ENCODE peak calls at places on chromosomes 4 and X, in eight cellular contexts. One of them, this sample, is unnamed.

GRCh38 chrX:31606796-31607195 is 535.0 kb upstream of the FTHL17 start:
- DNase-seq in glutamatergic neuron: no peak
- DNase-seq in GM10248: no peak
- DNase-seq in heart left ventricle: no peak
- DNase-seq in natural killer cell: no peak
- DNase-seq in psoas muscle: no peak
- DNase-seq in thyroid gland: no peak
- DNase-seq in progenitor cell of endocrine pancreas: no peak
- DNase-seq in this sample: no peak

GRCh38 chr4:41142946-41143720 is 71.2 kb downstream of the APBB2 start:
- DNase-seq in progenitor cell of endocrine pancreas: no peak
- DNase-seq in natural killer cell: no peak
- DNase-seq in heart left ventricle: peak
- DNase-seq in GM10248: no peak
- DNase-seq in psoas muscle: peak
- DNase-seq in thyroid gland: peak
- DNase-seq in glutamatergic neuron: no peak
- DNase-seq in this sample: no peak

GRCh38 chr4:112288455-112288854 is 2.8 kb upstream of the TIFA start:
- DNase-seq in psoas muscle: no peak
- DNase-seq in natural killer cell: no peak
- DNase-seq in GM10248: no peak
- DNase-seq in glutamatergic neuron: no peak
- DNase-seq in heart left ventricle: no peak
- DNase-seq in thyroid gland: no peak
- DNase-seq in progenitor cell of endocrine pancreas: no peak
- DNase-seq in this sample: no peak

GRCh38 chrX:11757729-11758399 is at the start of gene MSL3:
- DNase-seq in thyroid gland: peak
- DNase-seq in psoas muscle: peak
- DNase-seq in progenitor cell of endocrine pancreas: peak
- DNase-seq in glutamatergic neuron: peak
- DNase-seq in GM10248: peak
- DNase-seq in natural killer cell: peak
- DNase-seq in heart left ventricle: peak
- DNase-seq in this sample: peak

GRCh38 chr4:3673716-3674478 is 92.3 kb upstream of the ADRA2C start:
- DNase-seq in thyroid gland: no peak
- DNase-seq in GM10248: no peak
- DNase-seq in glutamatergic neuron: no peak
- DNase-seq in progenitor cell of endocrine pancreas: no peak
- DNase-seq in heart left ventricle: no peak
- DNase-seq in natural killer cell: no peak
- DNase-seq in psoas muscle: no peak
- DNase-seq in this sample: no peak

GRCh38 chrX:15874672-15875071 is 20.1 kb upstream of the AP1S2 start:
- DNase-seq in thyroid gland: no peak
- DNase-seq in GM10248: no peak
- DNase-seq in progenitor cell of endocrine pancreas: no peak
- DNase-seq in psoas muscle: no peak
- DNase-seq in natural killer cell: no peak
- DNase-seq in heart left ventricle: no peak
- DNase-seq in glutamatergic neuron: no peak
- DNase-seq in this sample: no peak

GRCh38 chrX:150696264-150696789 is 3.1 kb downstream of the MTMR1 start:
- DNase-seq in GM10248: no peak
- DNase-seq in heart left ventricle: no peak
- DNase-seq in progenitor cell of endocrine pancreas: no peak
- DNase-seq in glutamatergic neuron: no peak
- DNase-seq in psoas muscle: no peak
- DNase-seq in thyroid gland: no peak
- DNase-seq in natural killer cell: no peak
- DNase-seq in this sample: no peak

GRCh38 chr4:153731239-153731638 is 28.6 kb downstream of the RNF175 start:
- DNase-seq in natural killer cell: no peak
- DNase-seq in heart left ventricle: no peak
- DNase-seq in glutamatergic neuron: no peak
- DNase-seq in thyroid gland: no peak
- DNase-seq in psoas muscle: no peak
- DNase-seq in GM10248: no peak
- DNase-seq in progenitor cell of endocrine pancreas: no peak
- DNase-seq in this sample: no peak

GRCh38 chr4:185550933-185551332 is 15.6 kb upstream of the PDLIM3 start:
- DNase-seq in heart left ventricle: no peak
- DNase-seq in glutamatergic neuron: no peak
- DNase-seq in thyroid gland: no peak
- DNase-seq in psoas muscle: no peak
- DNase-seq in progenitor cell of endocrine pancreas: no peak
- DNase-seq in natural killer cell: no peak
- DNase-seq in GM10248: no peak
- DNase-seq in this sample: no peak

GRCh38 chr4:110636231-110636676 is 13.4 kb upstream of the PITX2 start:
- DNase-seq in thyroid gland: no peak
- DNase-seq in heart left ventricle: no peak
- DNase-seq in natural killer cell: no peak
- DNase-seq in psoas muscle: no peak
- DNase-seq in progenitor cell of endocrine pancreas: no peak
- DNase-seq in GM10248: no peak
- DNase-seq in glutamatergic neuron: no peak
- DNase-seq in this sample: peak

GRCh38 chr4:119081542-119081859 is 54.1 kb upstream of the MYOZ2 start:
- DNase-seq in GM10248: no peak
- DNase-seq in heart left ventricle: no peak
- DNase-seq in thyroid gland: no peak
- DNase-seq in glutamatergic neuron: no peak
- DNase-seq in progenitor cell of endocrine pancreas: no peak
- DNase-seq in natural killer cell: no peak
- DNase-seq in psoas muscle: no peak
- DNase-seq in this sample: no peak

GRCh38 chr4:6054162-6054922 is 36.1 kb upstream of the C4orf50 start:
- DNase-seq in glutamatergic neuron: no peak
- DNase-seq in natural killer cell: no peak
- DNase-seq in heart left ventricle: no peak
- DNase-seq in psoas muscle: no peak
- DNase-seq in GM10248: no peak
- DNase-seq in progenitor cell of endocrine pancreas: no peak
- DNase-seq in thyroid gland: no peak
- DNase-seq in this sample: no peak

GRCh38 chr4:82380344-82380743 is 6.6 kb upstream of the HNRNPD start:
- DNase-seq in progenitor cell of endocrine pancreas: no peak
- DNase-seq in heart left ventricle: peak
- DNase-seq in psoas muscle: peak
- DNase-seq in natural killer cell: no peak
- DNase-seq in thyroid gland: no peak
- DNase-seq in GM10248: no peak
- DNase-seq in glutamatergic neuron: no peak
- DNase-seq in this sample: no peak
- TF ChIP-seq CTCF in progenitor cell of endocrine pancreas: no peak
- TF ChIP-seq CTCF in heart left ventricle: no peak
- TF ChIP-seq CTCF in psoas muscle: no peak
- TF ChIP-seq CTCF in natural killer cell: no peak
- TF ChIP-seq CTCF in thyroid gland: no peak
- TF ChIP-seq CTCF in GM10248: no peak
- TF ChIP-seq CTCF in glutamatergic neuron: no peak
- TF ChIP-seq CTCF in this sample: no peak

GRCh38 chr4:82553020-82553419 is 8.8 kb downstream of the TMEM150C start:
- DNase-seq in psoas muscle: no peak
- DNase-seq in heart left ventricle: no peak
- DNase-seq in GM10248: no peak
- DNase-seq in glutamatergic neuron: no peak
- DNase-seq in natural killer cell: no peak
- DNase-seq in progenitor cell of endocrine pancreas: no peak
- DNase-seq in thyroid gland: no peak
- DNase-seq in this sample: no peak

GRCh38 chr4:82551734-82552133 is 10.1 kb downstream of the TMEM150C start:
- DNase-seq in glutamatergic neuron: no peak
- DNase-seq in heart left ventricle: no peak
- DNase-seq in progenitor cell of endocrine pancreas: no peak
- DNase-seq in thyroid gland: no peak
- DNase-seq in psoas muscle: no peak
- DNase-seq in GM10248: no peak
- DNase-seq in natural killer cell: no peak
- DNase-seq in this sample: no peak

GRCh38 chr4:82560853-82561744 is 689 bp downstream of the TMEM150C start:
- DNase-seq in glutamatergic neuron: peak
- DNase-seq in GM10248: no peak
- DNase-seq in psoas muscle: peak
- DNase-seq in heart left ventricle: peak
- DNase-seq in progenitor cell of endocrine pancreas: peak
- DNase-seq in natural killer cell: no peak
- DNase-seq in thyroid gland: peak
- DNase-seq in this sample: peak

GRCh38 chr4:82559735-82560120 is 2.1 kb downstream of the TMEM150C start:
- DNase-seq in GM10248: no peak
- DNase-seq in thyroid gland: no peak
- DNase-seq in progenitor cell of endocrine pancreas: no peak
- DNase-seq in glutamatergic neuron: no peak
- DNase-seq in heart left ventricle: no peak
- DNase-seq in psoas muscle: no peak
- DNase-seq in natural killer cell: no peak
- DNase-seq in this sample: no peak

DNA sequence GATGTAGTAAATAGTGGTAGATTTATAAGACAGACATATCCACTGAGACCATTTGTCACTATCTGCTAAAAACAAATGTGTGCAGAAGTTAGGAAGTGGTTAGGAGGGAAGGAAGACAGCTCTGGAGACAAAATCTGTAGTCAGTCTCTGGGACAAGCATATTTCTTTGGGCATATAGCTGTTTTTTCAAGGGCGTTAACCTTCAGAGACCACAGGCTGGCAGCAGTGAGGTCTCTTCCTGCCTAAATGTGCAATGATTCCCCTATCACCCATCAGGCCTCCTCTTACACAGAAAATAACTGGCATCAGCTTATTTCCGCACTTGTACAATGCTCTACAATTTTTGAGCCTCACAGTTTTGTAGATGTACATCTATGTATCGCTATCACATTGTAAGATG is 6.5 kb downstream of the TMEM150C start:
- DNase-seq in heart left ventricle: no peak
- DNase-seq in GM10248: no peak
- DNase-seq in progenitor cell of endocrine pancreas: no peak
- DNase-seq in natural killer cell: no peak
- DNase-seq in psoas muscle: no peak
- DNase-seq in thyroid gland: no peak
- DNase-seq in glutamatergic neuron: no peak
- DNase-seq in this sample: no peak
- TF ChIP-seq CTCF in heart left ventricle: no peak
- TF ChIP-seq CTCF in GM10248: no peak
- TF ChIP-seq CTCF in progenitor cell of endocrine pancreas: peak
- TF ChIP-seq CTCF in natural killer cell: no peak
- TF ChIP-seq CTCF in psoas muscle: no peak
- TF ChIP-seq CTCF in thyroid gland: peak
- TF ChIP-seq CTCF in glutamatergic neuron: no peak
- TF ChIP-seq CTCF in this sample: no peak

DNA sequence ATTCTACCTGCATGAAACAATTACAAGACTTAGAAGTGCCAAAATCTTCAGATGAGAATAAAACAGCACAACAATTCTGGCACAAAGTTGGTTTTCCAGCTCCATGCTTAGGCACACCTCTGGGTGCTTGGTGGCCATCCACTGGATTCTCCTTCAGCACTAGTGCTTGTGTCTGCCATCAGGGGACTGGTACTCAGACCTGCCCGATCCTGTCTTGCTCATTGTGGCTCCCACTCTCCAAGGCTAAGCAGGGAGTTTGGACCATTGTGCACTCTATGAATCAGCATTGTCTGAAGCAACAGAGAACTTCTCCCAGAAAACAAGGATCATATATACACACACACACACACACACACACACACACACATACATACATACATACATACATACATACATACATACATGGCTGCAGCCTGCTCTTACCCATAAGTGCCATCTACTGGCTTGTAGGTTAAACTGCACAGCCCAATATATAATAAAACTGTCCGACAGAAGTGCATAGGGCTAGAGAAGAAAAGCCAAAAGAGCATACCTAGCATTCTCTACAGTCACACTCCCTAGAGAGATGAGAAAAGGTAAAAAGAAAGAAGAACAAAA is 345.3 kb upstream of the LCORL start:
- DNase-seq in progenitor cell of endocrine pancreas: no peak
- DNase-seq in natural killer cell: no peak
- DNase-seq in psoas muscle: no peak
- DNase-seq in GM10248: no peak
- DNase-seq in glutamatergic neuron: no peak
- DNase-seq in heart left ventricle: no peak
- DNase-seq in thyroid gland: no peak
- DNase-seq in this sample: no peak
- TF ChIP-seq CTCF in progenitor cell of endocrine pancreas: peak
- TF ChIP-seq CTCF in natural killer cell: no peak
- TF ChIP-seq CTCF in psoas muscle: peak
- TF ChIP-seq CTCF in GM10248: peak
- TF ChIP-seq CTCF in glutamatergic neuron: peak
- TF ChIP-seq CTCF in heart left ventricle: peak
- TF ChIP-seq CTCF in thyroid gland: peak
- TF ChIP-seq CTCF in this sample: peak

GRCh38 chr4:152590179-152591031 is 54.5 kb upstream of the FBXW7 start:
- DNase-seq in psoas muscle: no peak
- DNase-seq in thyroid gland: peak
- DNase-seq in progenitor cell of endocrine pancreas: no peak
- DNase-seq in GM10248: no peak
- DNase-seq in natural killer cell: no peak
- DNase-seq in glutamatergic neuron: no peak
- DNase-seq in heart left ventricle: no peak
- DNase-seq in this sample: no peak
- TF ChIP-seq CTCF in psoas muscle: no peak
- TF ChIP-seq CTCF in thyroid gland: no peak
- TF ChIP-seq CTCF in progenitor cell of endocrine pancreas: no peak
- TF ChIP-seq CTCF in GM10248: no peak
- TF ChIP-seq CTCF in natural killer cell: no peak
- TF ChIP-seq CTCF in glutamatergic neuron: no peak
- TF ChIP-seq CTCF in heart left ventricle: no peak
- TF ChIP-seq CTCF in this sample: no peak